ENCODE peak calls at places on chromosomes 5 and 9, in four cellular contexts. A, G, B and F are unnamed samples.

GRCh38 chr9:130698514-130698913 is 4.9 kb downstream of the EXOSC2 start:
- DNase-seq in B (no peak), G (no peak), A (no peak), F (no peak)

GRCh38 chr5:73544429-73545402 is 20.7 kb downstream of the ANKRA2 start:
- DNase-seq in B (no peak), G (no peak), A (no peak), F (no peak)

GRCh38 chr9:118647331-118647730 is 721.9 kb downstream of the BRINP1 start:
- DNase-seq in B (no peak), A (no peak), G (no peak), F (no peak)

GRCh38 chr9:137145731-137146526 is 7.0 kb downstream of the GRIN1 start:
- DNase-seq in G (no peak), A (no peak), B (no peak), F (no peak)

GRCh38 chr9:26955222-26955903 is 849 bp upstream of the IFT74 start:
- DNase-seq in A (no peak), B (no peak), G (no peak), F (peak; percentile 59)

GRCh38 chr5:124979174-124979573 is 232.7 kb upstream of the ZNF608 start:
- DNase-seq in A (no peak), B (no peak), G (no peak), F (no peak)

GRCh38 chr5:170087168-170087817 is 18.4 kb upstream of the FOXI1 start:
- DNase-seq in A (peak; percentile 32), G (no peak), B (no peak), F (no peak)

GRCh38 chr5:175469916-175470315 is 8.4 kb upstream of the SFXN1 start:
- DNase-seq in G (no peak), B (no peak), A (no peak), F (no peak)

GRCh38 chr9:121643473-121643872 is 8.0 kb upstream of the DAB2IP start:
- DNase-seq in A (no peak), B (no peak), G (no peak), F (no peak)

GRCh38 chr9:88388203-88388885 is at the start of gene SPIN1:
- DNase-seq in G (peak; percentile 78), A (peak; percentile 80), B (peak; percentile 65), F (peak; percentile 32)

GRCh38 chr9:71349218-71349617 is 227.8 kb upstream of the TRPM3 start:
- DNase-seq in G (no peak), B (no peak), A (no peak), F (no peak)

GRCh38 chr9:95379630-95380029 is 62.1 kb upstream of the FANCC start:
- DNase-seq in G (no peak), B (no peak), A (no peak), F (no peak)

GRCh38 chr5:99070355-99070754 is 141.5 kb upstream of the CHD1 start:
- DNase-seq in A (no peak), B (no peak), G (no peak), F (no peak)

GRCh38 chr5:79687911-79688310 is 1.7 kb upstream of the CMYA5 start:
- DNase-seq in G (no peak), B (no peak), A (no peak), F (no peak)

GRCh38 chr5:170097934-170098333 is 7.8 kb upstream of the FOXI1 start:
- DNase-seq in G (no peak), A (no peak), B (no peak), F (peak; percentile 52)

GRCh38 chr9:104346645-104347175 is 157.4 kb upstream of the OR13F1 start:
- DNase-seq in B (no peak), G (no peak), A (no peak), F (no peak)

GRCh38 chr9:121640076-121640475 is 11.4 kb upstream of the DAB2IP start:
- DNase-seq in B (peak; percentile 31), A (no peak), G (no peak), F (peak; percentile 47)

GRCh38 chr9:132998861-132999635 is 20.6 kb downstream of the GFI1B start:
- DNase-seq in B (no peak), G (no peak), A (no peak), F (no peak)

GRCh38 chr5:1470762-1471211 is 25.5 kb upstream of the SLC6A3 start:
- DNase-seq in G (no peak), B (no peak), A (no peak), F (no peak)

GRCh38 chr5:61450170-61450815 is 118.2 kb downstream of the ZSWIM6 start:
- DNase-seq in B (peak; percentile 6), G (no peak), A (no peak), F (peak; percentile 58)

GRCh38 chr5:143314664-143315063 is 88.8 kb downstream of the NR3C1 start:
- DNase-seq in B (no peak), G (no peak), A (no peak), F (no peak)